ENCODE peak calls at places on chromosome 15, in ten cellular contexts. C is heart left ventricle, U is H1, X is colonic mucosa, Q is dorsolateral prefrontal cortex, K is A673, M is tibial nerve, G is sigmoid colon, I is small intestine, N is tibial artery. Y is an unnamed sample.

GRCh38 chr15:70140543-70141375 is 43.0 kb upstream of the TLE3 start:
- DNase-seq in X (no peak), G (no peak), K (peak; percentile 34), N (no peak), U (peak; percentile 67), I (peak; percentile 70), C (no peak), Q (no peak), M (no peak), Y (no peak)

GRCh38 chr15:26214290-26214689 is 351.2 kb upstream of the ATP10A start:
- DNase-seq in K (no peak), G (no peak), U (no peak), N (no peak), Q (no peak), X (no peak), C (no peak), M (no peak), I (no peak), Y (no peak)

GRCh38 chr15:73722425-73722824 is 30.7 kb downstream of the INSYN1 start:
- DNase-seq in C (no peak), X (no peak), N (no peak), U (no peak), Q (no peak), G (no peak), I (no peak), K (no peak), M (no peak), Y (no peak)

GRCh38 chr15:67991706-67992105 is 62.4 kb upstream of the PIAS1 start:
- DNase-seq in X (peak; percentile 0), M (no peak), N (no peak), G (no peak), Q (no peak), C (no peak), K (no peak), I (no peak), U (no peak), Y (no peak)

GRCh38 chr15:62706361-62706760 is 336.2 kb upstream of the TPM1 start:
- DNase-seq in M (no peak), Q (no peak), C (no peak), G (no peak), K (no peak), X (no peak), I (peak; percentile 3), U (no peak), N (no peak), Y (no peak)

GRCh38 chr15:91694131-91694828 is 159.2 kb upstream of the SLCO3A1 start:
- DNase-seq in I (no peak), M (peak; percentile 45), X (peak; percentile 29), C (no peak), N (peak; percentile 71), G (peak; percentile 78), Q (no peak), U (no peak), K (peak; percentile 5), Y (no peak)

GRCh38 chr15:100929641-100930042 is 10.5 kb downstream of the LRRK1 start:
- DNase-seq in X (no peak), Q (no peak), M (no peak), I (no peak), C (no peak), N (no peak), G (no peak), K (no peak), U (no peak), Y (no peak)

GRCh38 chr15:87082576-87082975 is 1002.9 kb downstream of the AGBL1 start:
- DNase-seq in U (no peak), X (no peak), G (no peak), I (no peak), M (no peak), C (no peak), Q (no peak), K (no peak), N (no peak), Y (no peak)

GRCh38 chr15:29533667-29534066 is 264.0 kb upstream of the NSMCE3 start:
- DNase-seq in I (no peak), Q (no peak), M (no peak), C (no peak), K (no peak), U (no peak), G (no peak), X (no peak), N (no peak), Y (no peak)

GRCh38 chr15:73727330-73728018 is 25.7 kb downstream of the INSYN1 start:
- DNase-seq in U (no peak), N (no peak), M (no peak), K (no peak), G (no peak), Q (no peak), X (no peak), I (no peak), C (no peak), Y (no peak)

GRCh38 chr15:52164631-52165265 is 26.4 kb downstream of the GNB5 start:
- DNase-seq in M (no peak), X (no peak), C (no peak), U (peak; percentile 19), I (no peak), N (no peak), G (no peak), K (no peak), Q (no peak), Y (no peak)

GRCh38 chr15:69075467-69075866 is 61.0 kb downstream of the NOX5 start:
- DNase-seq in X (no peak), M (no peak), K (peak; percentile 61), C (no peak), U (no peak), N (no peak), Q (no peak), I (no peak), G (no peak), Y (no peak)
- H3K27ac ChIP-seq in X (no peak overlapping the region), M (no peak overlapping the region), K (peak overlapping the region; percentile 82), C (no peak overlapping the region), U (no peak overlapping the region), N (no peak overlapping the region), Q (no peak overlapping the region), I (no peak overlapping the region), G (no peak overlapping the region), Y (no peak overlapping the region)

GRCh38 chr15:84859143-84859542 is 25.3 kb upstream of the SLC28A1 start:
- DNase-seq in U (no peak), M (no peak), X (peak; percentile 48), N (no peak), G (no peak), I (peak; percentile 63), C (peak; percentile 57), K (no peak), Q (no peak), Y (no peak)
- H3K27ac ChIP-seq in U (no peak overlapping the region), M (no peak overlapping the region), X (no peak overlapping the region), N (no peak overlapping the region), G (no peak overlapping the region), I (no peak overlapping the region), C (no peak overlapping the region), K (no peak overlapping the region), Q (no peak overlapping the region), Y (no peak overlapping the region)

GRCh38 chr15:57302640-57303257 is 73.6 kb upstream of the CGNL1 start:
- DNase-seq in N (no peak), G (peak; percentile 24), X (no peak), K (no peak), U (peak; percentile 44), Q (no peak), C (no peak), I (no peak), M (no peak), Y (no peak)

GRCh38 chr15:57305009-57305408 is 71.3 kb upstream of the CGNL1 start:
- DNase-seq in C (no peak), Q (no peak), U (peak; percentile 33), K (no peak), I (no peak), N (no peak), M (no peak), G (peak; percentile 4), X (no peak), Y (no peak)

GRCh38 chr15:57307527-57308193 is 68.6 kb upstream of the CGNL1 start:
- DNase-seq in Q (no peak), M (no peak), C (peak; percentile 24), G (peak; percentile 42), U (no peak), X (no peak), K (no peak), I (no peak), N (no peak), Y (no peak)

GRCh38 chr15:57306944-57307411 is 69.3 kb upstream of the CGNL1 start:
- DNase-seq in X (no peak), M (no peak), N (no peak), I (no peak), K (no peak), Q (no peak), G (peak; percentile 65), C (peak; percentile 51), U (no peak), Y (no peak)

GRCh38 chr15:57306305-57306943 is 69.9 kb upstream of the CGNL1 start:
- DNase-seq in X (peak; percentile 96), M (peak; percentile 95), K (peak; percentile 67), I (peak; percentile 79), N (peak; percentile 89), G (peak; percentile 89), U (peak; percentile 100), Q (peak; percentile 65), C (peak; percentile 94), Y (peak; percentile 90)
- H3K27ac ChIP-seq in X (peak overlapping the region; percentile 50), M (peak overlapping the region; percentile 24), K (peak overlapping the region; percentile 62), I (no peak overlapping the region), N (no peak overlapping the region), G (no peak overlapping the region), U (peak overlapping the region; percentile 49), Q (peak overlapping the region; percentile 16), C (no peak overlapping the region), Y (peak overlapping the region; percentile 38)

DNA sequence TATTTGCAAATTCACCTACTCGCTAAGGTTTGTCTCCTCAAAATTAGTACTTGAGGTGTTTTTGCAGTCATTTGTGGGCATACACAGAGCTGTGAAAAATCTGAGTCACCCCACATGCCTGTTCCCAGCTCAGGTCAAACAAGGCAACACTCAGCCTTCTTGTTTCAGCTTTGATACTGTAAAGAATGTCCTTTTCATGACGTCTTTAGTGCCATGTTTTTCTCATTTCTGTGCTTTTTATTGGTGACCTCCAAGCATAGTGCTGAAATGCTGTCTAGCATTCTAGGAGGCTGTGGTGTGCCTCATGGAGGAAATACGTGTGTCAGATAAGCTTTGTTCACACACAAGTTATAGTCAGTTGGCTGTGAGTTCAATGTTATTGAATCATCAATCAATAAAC is 8.8 kb downstream of the CAPN3 start:
- DNase-seq in K (no peak), X (no peak), I (no peak), U (no peak), C (no peak), M (no peak), Q (no peak), N (no peak), G (no peak), Y (no peak)
- H3K27ac ChIP-seq in K (no peak overlapping the region), X (no peak overlapping the region), I (no peak overlapping the region), U (no peak overlapping the region), C (no peak overlapping the region), M (no peak overlapping the region), Q (no peak overlapping the region), N (no peak overlapping the region), G (no peak overlapping the region), Y (no peak overlapping the region)